ENCODE peak calls at places on chromosome 18, in ten cellular contexts. One of them, this sample, is unnamed.

GRCh38 chr18:49006641-49007136 is 55.9 kb upstream of the SMAD7 start:
- DNase-seq in upper lobe of right lung: no peak
- DNase-seq in progenitor cell of endocrine pancreas: no peak
- DNase-seq in left lung: no peak
- DNase-seq in fibroblast of lung: no peak
- DNase-seq in sigmoid colon: no peak
- DNase-seq in LNCaP clone FGC: no peak
- DNase-seq in psoas muscle: peak
- DNase-seq in stomach: no peak
- DNase-seq in A549: no peak
- DNase-seq in this sample: no peak

GRCh38 chr18:10003866-10004265 is 90.0 kb downstream of the VAPA start:
- DNase-seq in upper lobe of right lung: no peak
- DNase-seq in progenitor cell of endocrine pancreas: no peak
- DNase-seq in left lung: no peak
- DNase-seq in fibroblast of lung: no peak
- DNase-seq in sigmoid colon: no peak
- DNase-seq in LNCaP clone FGC: no peak
- DNase-seq in psoas muscle: no peak
- DNase-seq in stomach: no peak
- DNase-seq in A549: no peak
- DNase-seq in this sample: no peak

GRCh38 chr18:21179590-21180220 is 62.3 kb upstream of the GREB1L start:
- DNase-seq in upper lobe of right lung: no peak
- DNase-seq in progenitor cell of endocrine pancreas: peak
- DNase-seq in left lung: no peak
- DNase-seq in fibroblast of lung: peak
- DNase-seq in sigmoid colon: no peak
- DNase-seq in LNCaP clone FGC: no peak
- DNase-seq in psoas muscle: no peak
- DNase-seq in stomach: peak
- DNase-seq in A549: peak
- DNase-seq in this sample: peak

GRCh38 chr18:79111483-79111882 is 42.3 kb downstream of the ATP9B start:
- DNase-seq in upper lobe of right lung: no peak
- DNase-seq in progenitor cell of endocrine pancreas: no peak
- DNase-seq in left lung: no peak
- DNase-seq in fibroblast of lung: no peak
- DNase-seq in sigmoid colon: no peak
- DNase-seq in LNCaP clone FGC: no peak
- DNase-seq in psoas muscle: no peak
- DNase-seq in stomach: no peak
- DNase-seq in A549: no peak
- DNase-seq in this sample: no peak

GRCh38 chr18:77101410-77102245 is 31.0 kb downstream of the MBP start:
- DNase-seq in upper lobe of right lung: peak
- DNase-seq in progenitor cell of endocrine pancreas: no peak
- DNase-seq in left lung: peak
- DNase-seq in fibroblast of lung: peak
- DNase-seq in sigmoid colon: peak
- DNase-seq in LNCaP clone FGC: no peak
- DNase-seq in psoas muscle: peak
- DNase-seq in stomach: peak
- DNase-seq in A549: peak
- DNase-seq in this sample: peak

GRCh38 chr18:50982086-50982801 is 14.4 kb downstream of the ELAC1 start:
- DNase-seq in upper lobe of right lung: no peak
- DNase-seq in progenitor cell of endocrine pancreas: no peak
- DNase-seq in left lung: no peak
- DNase-seq in fibroblast of lung: no peak
- DNase-seq in sigmoid colon: no peak
- DNase-seq in LNCaP clone FGC: peak
- DNase-seq in psoas muscle: no peak
- DNase-seq in stomach: no peak
- DNase-seq in A549: no peak
- DNase-seq in this sample: no peak

GRCh38 chr18:25735447-25735846 is 355.0 kb downstream of the SS18 start:
- DNase-seq in upper lobe of right lung: no peak
- DNase-seq in progenitor cell of endocrine pancreas: no peak
- DNase-seq in left lung: no peak
- DNase-seq in fibroblast of lung: no peak
- DNase-seq in sigmoid colon: no peak
- DNase-seq in LNCaP clone FGC: no peak
- DNase-seq in psoas muscle: no peak
- DNase-seq in stomach: no peak
- DNase-seq in A549: no peak
- DNase-seq in this sample: no peak

GRCh38 chr18:76524477-76524876 is 29.4 kb upstream of the ZNF516 start:
- DNase-seq in upper lobe of right lung: no peak
- DNase-seq in progenitor cell of endocrine pancreas: no peak
- DNase-seq in left lung: no peak
- DNase-seq in fibroblast of lung: no peak
- DNase-seq in sigmoid colon: no peak
- DNase-seq in LNCaP clone FGC: no peak
- DNase-seq in psoas muscle: no peak
- DNase-seq in stomach: no peak
- DNase-seq in A549: no peak
- DNase-seq in this sample: no peak

GRCh38 chr18:13235981-13236380 is 17.4 kb downstream of the LDLRAD4 start:
- DNase-seq in upper lobe of right lung: peak
- DNase-seq in progenitor cell of endocrine pancreas: no peak
- DNase-seq in left lung: peak
- DNase-seq in fibroblast of lung: no peak
- DNase-seq in sigmoid colon: peak
- DNase-seq in LNCaP clone FGC: no peak
- DNase-seq in psoas muscle: peak
- DNase-seq in stomach: no peak
- DNase-seq in A549: no peak
- DNase-seq in this sample: no peak

GRCh38 chr18:21134895-21135294 is 23.3 kb upstream of the ROCK1 start:
- DNase-seq in upper lobe of right lung: no peak
- DNase-seq in progenitor cell of endocrine pancreas: no peak
- DNase-seq in left lung: no peak
- DNase-seq in fibroblast of lung: peak
- DNase-seq in sigmoid colon: no peak
- DNase-seq in LNCaP clone FGC: no peak
- DNase-seq in psoas muscle: no peak
- DNase-seq in stomach: no peak
- DNase-seq in A549: no peak
- DNase-seq in this sample: no peak

GRCh38 chr18:79548077-79548450 is 131.5 kb upstream of the CTDP1 start:
- DNase-seq in upper lobe of right lung: peak
- DNase-seq in progenitor cell of endocrine pancreas: no peak
- DNase-seq in left lung: peak
- DNase-seq in fibroblast of lung: no peak
- DNase-seq in sigmoid colon: peak
- DNase-seq in LNCaP clone FGC: no peak
- DNase-seq in psoas muscle: peak
- DNase-seq in stomach: peak
- DNase-seq in A549: no peak
- DNase-seq in this sample: peak

GRCh38 chr18:48385595-48385994 is 23.6 kb downstream of the ZBTB7C start:
- DNase-seq in upper lobe of right lung: no peak
- DNase-seq in progenitor cell of endocrine pancreas: no peak
- DNase-seq in left lung: no peak
- DNase-seq in fibroblast of lung: no peak
- DNase-seq in sigmoid colon: no peak
- DNase-seq in LNCaP clone FGC: no peak
- DNase-seq in psoas muscle: no peak
- DNase-seq in stomach: no peak
- DNase-seq in A549: no peak
- DNase-seq in this sample: no peak

GRCh38 chr18:76620326-76620813 is 125.3 kb upstream of the ZNF516 start:
- DNase-seq in upper lobe of right lung: peak
- DNase-seq in progenitor cell of endocrine pancreas: peak
- DNase-seq in left lung: peak
- DNase-seq in fibroblast of lung: peak
- DNase-seq in sigmoid colon: peak
- DNase-seq in LNCaP clone FGC: no peak
- DNase-seq in psoas muscle: peak
- DNase-seq in stomach: peak
- DNase-seq in A549: no peak
- DNase-seq in this sample: peak

DNA sequence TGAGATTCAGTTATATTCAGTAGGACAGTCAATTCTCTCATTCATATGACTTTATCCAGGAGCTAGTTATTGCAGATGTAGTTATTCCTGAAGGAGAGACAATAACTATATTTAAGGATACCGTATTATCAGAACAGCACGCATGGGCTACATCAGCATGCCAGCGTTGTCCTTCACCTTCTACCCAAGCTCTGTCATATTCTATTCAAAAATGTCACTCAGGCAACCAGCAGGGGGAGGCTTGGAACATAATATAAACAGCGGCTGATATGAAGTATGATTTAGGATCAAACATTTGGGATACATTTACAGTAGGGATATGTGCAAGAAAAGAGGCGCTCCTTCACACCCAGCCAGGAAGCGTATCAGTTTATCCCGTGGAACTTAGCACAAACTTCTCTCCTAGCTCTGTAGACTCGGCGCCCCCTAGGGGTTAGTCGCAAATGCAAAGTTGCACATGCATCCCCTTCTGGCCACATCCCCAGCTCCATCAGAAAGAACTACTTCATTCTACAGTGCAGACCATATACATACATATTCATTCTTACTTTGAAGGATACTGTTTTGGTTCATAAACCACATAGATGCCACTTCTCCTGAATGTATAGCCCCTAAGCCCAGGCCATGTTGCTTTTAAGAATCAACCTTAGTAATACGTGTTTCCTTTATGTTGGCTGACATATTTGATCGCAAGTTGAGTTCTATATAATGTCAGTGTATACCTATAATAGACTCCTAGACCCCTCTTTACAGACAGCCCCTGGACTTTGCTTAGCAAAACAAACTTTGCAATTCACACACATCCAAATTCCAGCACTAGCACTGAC is 759.4 kb downstream of the ADCYAP1 start:
- DNase-seq in upper lobe of right lung: peak
- DNase-seq in progenitor cell of endocrine pancreas: peak
- DNase-seq in left lung: peak
- DNase-seq in fibroblast of lung: no peak
- DNase-seq in sigmoid colon: no peak
- DNase-seq in LNCaP clone FGC: peak
- DNase-seq in psoas muscle: peak
- DNase-seq in stomach: peak
- DNase-seq in A549: peak
- DNase-seq in this sample: peak
- TF ChIP-seq CTCF in upper lobe of right lung: peak
- TF ChIP-seq CTCF in progenitor cell of endocrine pancreas: peak
- TF ChIP-seq CTCF in left lung: peak
- TF ChIP-seq CTCF in fibroblast of lung: no peak
- TF ChIP-seq CTCF in sigmoid colon: no peak
- TF ChIP-seq CTCF in LNCaP clone FGC: peak
- TF ChIP-seq CTCF in psoas muscle: no peak
- TF ChIP-seq CTCF in stomach: no peak
- TF ChIP-seq CTCF in A549: peak
- TF ChIP-seq CTCF in this sample: peak

GRCh38 chr18:26813043-26813442 is 52.5 kb downstream of the AQP4 start:
- DNase-seq in upper lobe of right lung: no peak
- DNase-seq in progenitor cell of endocrine pancreas: no peak
- DNase-seq in left lung: no peak
- DNase-seq in fibroblast of lung: no peak
- DNase-seq in sigmoid colon: no peak
- DNase-seq in LNCaP clone FGC: peak
- DNase-seq in psoas muscle: no peak
- DNase-seq in stomach: peak
- DNase-seq in A549: peak
- DNase-seq in this sample: no peak
- TF ChIP-seq CTCF in upper lobe of right lung: peak
- TF ChIP-seq CTCF in progenitor cell of endocrine pancreas: peak
- TF ChIP-seq CTCF in left lung: peak
- TF ChIP-seq CTCF in fibroblast of lung: no peak
- TF ChIP-seq CTCF in sigmoid colon: no peak
- TF ChIP-seq CTCF in LNCaP clone FGC: peak
- TF ChIP-seq CTCF in psoas muscle: peak
- TF ChIP-seq CTCF in stomach: no peak
- TF ChIP-seq CTCF in A549: peak
- TF ChIP-seq CTCF in this sample: no peak

GRCh38 chr18:55338955-55339662 is 248.9 kb downstream of the TCF4 start:
- DNase-seq in upper lobe of right lung: no peak
- DNase-seq in progenitor cell of endocrine pancreas: no peak
- DNase-seq in left lung: no peak
- DNase-seq in fibroblast of lung: peak
- DNase-seq in sigmoid colon: no peak
- DNase-seq in LNCaP clone FGC: no peak
- DNase-seq in psoas muscle: no peak
- DNase-seq in stomach: no peak
- DNase-seq in A549: no peak
- DNase-seq in this sample: no peak
- TF ChIP-seq CTCF in upper lobe of right lung: no peak
- TF ChIP-seq CTCF in progenitor cell of endocrine pancreas: no peak
- TF ChIP-seq CTCF in left lung: no peak
- TF ChIP-seq CTCF in fibroblast of lung: peak
- TF ChIP-seq CTCF in sigmoid colon: no peak
- TF ChIP-seq CTCF in LNCaP clone FGC: no peak
- TF ChIP-seq CTCF in psoas muscle: no peak
- TF ChIP-seq CTCF in stomach: no peak
- TF ChIP-seq CTCF in A549: no peak
- TF ChIP-seq CTCF in this sample: no peak

DNA sequence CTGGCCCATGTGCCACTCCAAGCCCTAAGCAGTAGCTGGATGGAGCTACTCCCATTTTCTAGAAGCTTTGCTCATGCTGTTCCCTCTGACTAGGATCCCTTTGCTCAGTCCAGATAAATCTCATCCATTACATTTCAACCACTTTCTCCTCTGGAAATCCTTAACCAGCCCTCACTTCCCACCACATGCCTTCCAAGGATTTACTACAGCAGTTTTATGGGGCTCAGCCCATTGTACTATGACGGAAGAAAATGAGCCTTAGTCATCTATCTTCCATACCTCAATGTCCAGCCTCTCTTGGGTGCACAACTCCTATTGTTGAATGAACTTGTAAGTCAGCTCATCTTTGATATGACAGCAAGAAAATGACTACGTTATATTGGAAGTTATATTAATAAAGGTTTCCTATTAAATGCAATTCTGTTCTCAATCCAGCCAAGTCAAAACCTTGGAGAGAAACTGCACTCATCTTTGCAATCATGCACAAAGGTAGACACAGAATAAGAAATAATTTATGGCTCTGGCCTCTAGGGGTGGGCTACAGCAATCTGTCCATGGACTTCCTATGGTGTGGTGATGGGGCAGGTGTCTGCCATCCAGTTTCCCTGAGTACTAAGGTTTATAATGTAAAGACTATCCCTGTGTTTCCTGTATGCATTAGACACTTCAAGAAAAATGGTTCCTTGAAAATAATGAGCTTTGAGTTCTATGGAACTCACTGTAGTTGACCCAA is 3.4 kb downstream of the B4GALT6 start:
- DNase-seq in upper lobe of right lung: no peak
- DNase-seq in progenitor cell of endocrine pancreas: no peak
- DNase-seq in left lung: no peak
- DNase-seq in fibroblast of lung: no peak
- DNase-seq in sigmoid colon: no peak
- DNase-seq in LNCaP clone FGC: no peak
- DNase-seq in psoas muscle: no peak
- DNase-seq in stomach: no peak
- DNase-seq in A549: peak
- DNase-seq in this sample: no peak
- TF ChIP-seq CTCF in upper lobe of right lung: peak
- TF ChIP-seq CTCF in progenitor cell of endocrine pancreas: peak
- TF ChIP-seq CTCF in left lung: no peak
- TF ChIP-seq CTCF in fibroblast of lung: no peak
- TF ChIP-seq CTCF in sigmoid colon: no peak
- TF ChIP-seq CTCF in LNCaP clone FGC: peak
- TF ChIP-seq CTCF in psoas muscle: no peak
- TF ChIP-seq CTCF in stomach: no peak
- TF ChIP-seq CTCF in A549: no peak
- TF ChIP-seq CTCF in this sample: peak